ENCODE peak calls at places on chromosomes 12 and 14, in five cellular contexts. W, G, V, Z and Y are unnamed samples.
A peak's percentile ranks its signal among the peaks of the same experiment; 100 is the strongest.

GRCh38 chr14:22524784-22525161 is 64.3 kb downstream of the DAD1 start:
- DNase-seq in Z (no peak), G (peak; percentile 63), V (no peak), W (no peak), Y (no peak)

GRCh38 chr12:130920711-130921381 is 32.9 kb upstream of the ADGRD1 start:
- DNase-seq in Z (peak; percentile 79), V (no peak), G (no peak), W (peak; percentile 95), Y (no peak)

GRCh38 chr12:54229624-54230212 is 40.9 kb upstream of the SMUG1 start:
- DNase-seq in V (peak; percentile 79), Z (peak; percentile 57), W (peak; percentile 95), G (peak; percentile 95), Y (peak; percentile 86)

GRCh38 chr12:77213316-77213715 is 147.9 kb upstream of the E2F7 start:
- DNase-seq in G (no peak), V (no peak), W (no peak), Z (no peak), Y (no peak)

GRCh38 chr14:77238996-77239395 is 32.0 kb downstream of the NGB start:
- DNase-seq in G (no peak), W (no peak), Z (no peak), V (no peak), Y (no peak)

GRCh38 chr12:19451196-19451595 is 11.9 kb downstream of the AEBP2 start:
- DNase-seq in V (no peak), G (no peak), W (no peak), Z (no peak), Y (no peak)

GRCh38 chr14:94875256-94875655 is 105.3 kb upstream of the GSC start:
- DNase-seq in V (no peak), W (no peak), Z (no peak), G (no peak), Y (no peak)

GRCh38 chr14:81767266-81767987 is 233.8 kb upstream of the SEL1L start:
- DNase-seq in W (no peak), G (no peak), Z (no peak), V (no peak), Y (no peak)

GRCh38 chr14:22370084-22370847 is 218.8 kb downstream of the DAD1 start:
- DNase-seq in W (peak; percentile 69), Z (no peak), G (peak; percentile 89), V (no peak), Y (no peak)

GRCh38 chr12:128818065-128819022 is 5.4 kb downstream of the SLC15A4 start:
- DNase-seq in G (peak; percentile 58), W (peak; percentile 72), Z (no peak), V (no peak), Y (no peak)

GRCh38 chr14:26896447-26896846 is 298.6 kb upstream of the NOVA1 start:
- DNase-seq in G (no peak), Z (no peak), V (peak; percentile 6), W (peak; percentile 21), Y (peak; percentile 49)

GRCh38 chr12:69046372-69046771 is 113.4 kb upstream of the CPM start:
- DNase-seq in G (no peak), Z (no peak), W (peak; percentile 26), V (no peak), Y (no peak)

GRCh38 chr12:69044887-69045286 is 111.9 kb upstream of the CPM start:
- DNase-seq in V (no peak), W (no peak), Z (no peak), G (peak; percentile 76), Y (no peak)

GRCh38 chr12:69046920-69047319 is 113.9 kb upstream of the CPM start:
- DNase-seq in G (no peak), W (no peak), Z (no peak), V (no peak), Y (no peak)

GRCh38 chr12:69045430-69045829 is 112.5 kb upstream of the CPM start:
- DNase-seq in G (no peak), Z (no peak), W (no peak), V (no peak), Y (no peak)

GRCh38 chr12:69047990-69048389 is 115.0 kb upstream of the CPM start:
- DNase-seq in Z (no peak), G (no peak), V (no peak), W (no peak), Y (no peak)
- TF ChIP-seq CTCF in Z (no peak), G (no peak), V (no peak), W (no peak), Y (no peak)

DNA sequence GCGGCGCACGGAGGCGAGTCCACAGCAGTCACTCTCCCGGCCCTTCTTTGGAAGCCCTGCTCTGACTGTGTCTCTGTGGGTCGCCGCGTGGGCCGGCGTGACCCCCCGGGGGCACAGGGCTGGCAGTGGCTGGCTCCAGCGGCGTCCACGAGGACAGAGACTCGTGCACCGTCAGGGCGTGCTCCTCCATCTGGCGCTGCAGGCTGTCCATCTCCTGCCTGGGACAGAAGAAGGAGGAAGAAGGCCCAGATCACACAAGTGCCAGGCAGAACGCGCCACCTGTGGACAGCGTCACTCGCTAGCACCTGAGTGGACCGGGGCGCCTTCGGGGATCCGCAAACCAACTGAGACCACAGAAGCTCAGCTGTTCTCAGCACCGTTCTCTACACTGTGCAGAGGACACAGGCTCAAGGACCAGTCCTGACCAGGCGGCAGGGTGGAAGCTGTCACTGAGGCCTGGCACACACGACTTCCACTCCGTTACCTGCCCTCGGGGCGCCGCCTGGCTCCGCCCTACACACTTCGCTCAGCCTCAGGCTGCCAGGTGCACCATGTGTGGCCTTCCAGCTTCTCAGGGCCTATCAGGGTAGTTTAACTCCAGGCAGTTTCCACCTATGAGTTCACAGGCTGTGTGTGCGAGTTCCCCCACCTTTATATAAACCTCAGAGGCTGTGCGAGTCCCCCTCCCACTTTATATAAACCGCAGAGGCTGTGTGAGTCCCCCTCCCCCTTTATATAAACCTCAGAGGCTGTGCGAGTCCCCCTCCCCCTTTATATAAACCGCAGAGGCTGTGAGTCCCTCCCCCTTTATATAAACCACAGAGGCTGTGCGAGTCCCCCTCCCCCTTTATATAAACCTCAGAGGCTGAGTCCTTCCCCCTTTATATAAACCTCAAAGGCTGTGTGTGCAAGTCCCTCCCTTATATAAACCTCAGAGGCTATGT is 11.7 kb upstream of the ANKLE2 start:
- DNase-seq in G (no peak), Z (no peak), W (no peak), V (no peak), Y (no peak)
- H3K4me3 ChIP-seq in G (no peak overlapping the region), Z (no peak overlapping the region), W (no peak overlapping the region), V (no peak overlapping the region), Y (no peak overlapping the region)

DNA sequence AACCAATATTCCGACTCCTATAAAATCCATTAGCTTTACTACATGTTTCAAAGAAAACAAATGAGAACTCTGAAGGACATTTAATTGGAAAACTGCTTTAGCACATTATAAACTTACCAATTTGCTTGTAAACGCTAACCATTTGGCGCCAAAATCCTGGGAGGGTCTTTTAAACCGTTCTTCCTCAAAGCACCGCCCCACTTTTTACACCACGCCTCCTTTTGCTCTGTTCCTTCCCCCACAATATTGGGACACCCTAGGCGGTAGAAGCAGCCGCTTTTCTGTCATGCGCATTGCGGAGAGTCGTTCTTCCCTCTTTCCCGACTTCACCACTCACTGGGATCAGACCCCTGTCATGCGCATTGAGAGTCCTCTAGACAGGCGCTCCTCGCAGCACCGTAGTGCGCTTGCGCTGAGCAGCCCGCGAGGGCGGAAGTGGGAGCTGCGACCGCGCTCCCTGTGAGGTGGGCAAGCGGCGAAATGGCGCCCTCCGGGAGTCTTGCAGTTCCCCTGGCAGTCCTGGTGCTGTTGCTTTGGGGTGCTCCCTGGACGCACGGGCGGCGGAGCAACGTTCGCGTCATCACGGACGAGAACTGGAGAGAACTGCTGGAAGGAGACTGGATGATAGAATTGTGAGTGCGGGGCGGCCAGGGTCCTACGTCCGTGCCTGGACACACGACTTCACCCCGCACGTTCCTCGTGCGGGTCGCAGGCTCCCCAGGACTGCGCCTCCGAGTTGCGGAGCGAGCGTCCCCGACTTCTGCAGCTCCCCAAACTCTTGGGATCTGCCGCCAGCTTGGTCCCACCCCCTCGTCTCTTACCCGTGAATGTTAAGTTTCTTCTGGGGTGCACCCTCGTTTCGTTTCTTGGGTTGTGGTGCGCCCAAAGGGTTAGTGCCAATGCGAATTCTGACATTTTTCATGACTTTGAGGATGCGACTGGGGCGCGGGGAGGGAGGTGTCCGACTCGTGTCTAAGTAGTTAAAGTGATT is at the start of gene TMX1:
- DNase-seq in W (peak; percentile 98), Z (peak; percentile 94), G (peak; percentile 98), V (peak; percentile 99), Y (peak; percentile 98)
- TF ChIP-seq CTCF in W (no peak), Z (peak; percentile 6), G (no peak), V (no peak), Y (peak; percentile 16)

DNA sequence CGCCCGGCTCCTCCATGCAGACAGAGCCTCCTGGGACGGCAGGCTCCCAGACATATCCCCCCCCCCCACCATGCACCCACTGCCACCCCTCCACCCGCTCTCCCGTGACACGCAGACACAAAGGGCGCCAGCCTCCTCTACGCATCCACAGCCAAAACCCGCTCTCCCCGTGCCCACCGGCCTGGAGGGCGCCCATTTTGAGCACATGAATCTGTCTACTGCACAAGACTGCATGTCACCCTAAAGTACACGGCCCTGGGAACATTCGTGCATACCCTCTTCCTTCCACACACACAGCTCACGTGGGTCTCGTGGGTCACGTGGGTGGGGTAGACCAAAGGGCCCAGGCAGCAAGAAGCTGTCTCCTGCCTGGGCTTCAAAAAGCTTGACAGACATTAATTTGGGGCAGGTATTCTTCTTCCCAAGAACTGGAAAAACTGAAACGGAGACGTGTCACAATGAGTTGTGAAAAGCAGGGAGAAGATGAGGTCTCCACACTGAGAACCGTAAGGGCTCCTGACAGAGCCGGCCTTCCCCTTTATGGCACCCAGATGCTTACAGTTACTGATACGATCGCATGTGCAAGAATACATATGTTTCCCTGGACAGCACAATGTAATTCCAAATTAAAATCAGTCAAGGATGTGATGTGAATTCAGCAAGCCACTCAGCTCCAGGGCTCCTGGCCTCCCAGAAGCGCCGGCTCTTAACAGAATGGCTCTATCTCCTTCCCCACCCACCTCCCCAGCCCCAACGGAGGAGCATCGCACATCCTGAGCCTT is 2.0 kb downstream of the TGFB3 start:
- DNase-seq in V (no peak), W (no peak), Z (peak; percentile 52), G (no peak), Y (no peak)
- H3K4me3 ChIP-seq in V (peak overlapping the region; percentile 62), W (peak overlapping the region; percentile 60), Z (peak overlapping the region; percentile 79), G (no peak overlapping the region), Y (peak overlapping the region; percentile 62)

GRCh38 chr14:83712730-83713129 is 1817.2 kb upstream of the FLRT2 start:
- DNase-seq in Z (no peak), G (no peak), V (no peak), W (no peak), Y (no peak)

GRCh38 chr14:83706555-83706954 is 1823.4 kb upstream of the FLRT2 start:
- DNase-seq in G (no peak), W (peak; percentile 0), V (peak; percentile 15), Z (no peak), Y (no peak)

GRCh38 chr14:83702619-83703018 is 1827.3 kb upstream of the FLRT2 start:
- DNase-seq in G (no peak), W (no peak), V (no peak), Z (no peak), Y (no peak)

GRCh38 chr14:83709116-83709515 is 1820.8 kb upstream of the FLRT2 start:
- DNase-seq in V (no peak), Z (no peak), W (no peak), G (peak; percentile 75), Y (no peak)

DNA sequence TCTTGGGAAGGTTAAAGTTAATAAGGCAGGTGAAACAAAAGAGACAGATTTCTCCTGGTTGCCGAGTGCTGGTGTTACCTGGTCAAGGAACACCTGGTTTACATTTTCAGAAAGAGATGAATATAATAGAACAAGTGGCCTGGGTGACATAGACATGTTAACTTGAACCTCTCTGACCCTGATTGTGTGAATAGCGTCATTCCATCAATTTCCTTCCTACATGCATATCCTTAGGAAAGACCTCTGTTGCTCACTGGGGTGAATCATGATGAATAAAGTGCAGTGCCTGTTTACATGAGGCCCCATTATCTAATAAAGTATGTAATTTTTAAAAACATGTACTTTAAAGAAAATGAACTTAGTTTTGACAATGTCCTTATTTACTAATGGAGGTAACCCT is 1822.9 kb upstream of the FLRT2 start:
- DNase-seq in Z (no peak), W (no peak), G (peak; percentile 69), V (no peak), Y (no peak)
- TF ChIP-seq CTCF in Z (no peak), W (no peak), G (no peak), V (no peak), Y (no peak)